ENCODE peak calls at places on chromosomes 2 and 18, in four cellular contexts. Y is activated B cell treated with CpG ODN at 0.5 μM for 24 hours; P is GM06990; A is T-helper 2 cell treated with Interferon-gamma antibody and Interleukin-4, amounts not matched to agents 5 μg/mL and 100 μg/mL, for 36 hours. Z is an unnamed sample.

GRCh38 chr2:216453955-216454614 is 41.8 kb downstream of the SMARCAL1 start:
- DNase-seq in P (no peak), Y (no peak), A (no peak), Z (no peak)

GRCh38 chr2:239824051-239824694 is 201.0 kb downstream of the NDUFA10 start:
- DNase-seq in Y (no peak), P (no peak), A (no peak), Z (no peak)

GRCh38 chr18:5895886-5896740 is 791 bp upstream of the TMEM200C start:
- DNase-seq in P (peak; percentile 18), A (no peak), Y (peak; percentile 15), Z (peak; percentile 30)

GRCh38 chr2:189851174-189851826 is 67.0 kb downstream of the PMS1 start:
- DNase-seq in A (no peak), Y (no peak), P (no peak), Z (no peak)

GRCh38 chr18:55407191-55407590 is 180.8 kb downstream of the TCF4 start:
- DNase-seq in A (no peak), P (no peak), Y (no peak), Z (no peak)

GRCh38 chr2:150060341-150060740 is 427.1 kb downstream of the RND3 start:
- DNase-seq in P (no peak), A (no peak), Y (no peak), Z (no peak)

GRCh38 chr2:113175101-113175628 is 1.4 kb downstream of the PSD4 start:
- DNase-seq in A (peak; percentile 79), Y (peak; percentile 53), P (peak; percentile 71), Z (peak; percentile 75)

GRCh38 chr18:53457068-53457467 is 767.4 kb downstream of the MBD2 start:
- DNase-seq in A (no peak), Y (no peak), P (no peak), Z (no peak)

GRCh38 chr2:85390941-85391669 is 19.1 kb downstream of the CAPG start:
- DNase-seq in P (peak; percentile 60), Y (peak; percentile 69), A (peak; percentile 51), Z (peak; percentile 61)

GRCh38 chr2:234904785-234905184 is 47.0 kb upstream of the SH3BP4 start:
- DNase-seq in P (no peak), Y (no peak), A (no peak), Z (no peak)

GRCh38 chr2:42448163-42448562 is 45.6 kb downstream of the KCNG3 start:
- DNase-seq in A (no peak), Y (no peak), P (no peak), Z (no peak)

GRCh38 chr2:232891621-232892071 is 21.6 kb downstream of the SNORC start:
- DNase-seq in Y (peak; percentile 9), A (no peak), P (no peak), Z (peak; percentile 68)

GRCh38 chr2:225040862-225041209 is 1.4 kb downstream of the DOCK10 start:
- DNase-seq in P (no peak), A (peak; percentile 42), Y (no peak), Z (peak; percentile 67)

GRCh38 chr18:75218524-75218923 is 7.9 kb downstream of the TSHZ1 start:
- DNase-seq in Y (no peak), P (no peak), A (no peak), Z (no peak)

GRCh38 chr2:225072444-225072843 is 30.2 kb upstream of the DOCK10 start:
- DNase-seq in A (no peak), Y (no peak), P (no peak), Z (no peak)

GRCh38 chr18:59220164-59220783 is 316 bp downstream of the GRP start:
- DNase-seq in P (no peak), Y (no peak), A (no peak), Z (peak; percentile 67)

GRCh38 chr2:212073360-212073759 is 465.2 kb downstream of the ERBB4 start:
- DNase-seq in A (no peak), P (no peak), Y (no peak), Z (no peak)

GRCh38 chr2:38933653-38934052 is 44.0 kb downstream of the ARHGEF33 start:
- DNase-seq in Y (no peak), A (no peak), P (no peak), Z (no peak)

GRCh38 chr2:74982581-74982980 is 24.1 kb downstream of the POLE4 start:
- DNase-seq in P (no peak), A (no peak), Y (no peak), Z (no peak)

GRCh38 chr2:161798027-161798426 is 173.8 kb downstream of the SLC4A10 start:
- DNase-seq in A (no peak), Y (no peak), P (no peak), Z (no peak)

GRCh38 chr2:152354909-152355308 is 19.9 kb downstream of the FMNL2 start:
- DNase-seq in Y (no peak), P (no peak), A (no peak), Z (no peak)

GRCh38 chr2:72128059-72128842 is 19.4 kb downstream of the CYP26B1 start:
- DNase-seq in A (no peak), Y (no peak), P (no peak), Z (peak; percentile 31)

GRCh38 chr2:133586978-133587377 is 18.7 kb upstream of the NCKAP5 start:
- DNase-seq in P (no peak), A (no peak), Y (no peak), Z (no peak)

GRCh38 chr2:101625387-101625786 is 72.1 kb upstream of the MAP4K4 start:
- DNase-seq in Y (peak; percentile 34), P (no peak), A (no peak), Z (no peak)

GRCh38 chr2:224843141-224843540 is 127.0 kb upstream of the CCDC195 start:
- DNase-seq in Y (no peak), A (no peak), P (no peak), Z (no peak)

GRCh38 chr18:37019157-37019571 is 190.2 kb downstream of the KIAA1328 start:
- DNase-seq in P (no peak), Y (no peak), A (no peak), Z (no peak)

GRCh38 chr18:70176537-70176936 is 28.9 kb downstream of the RTTN start:
- DNase-seq in A (no peak), Y (no peak), P (no peak), Z (no peak)

GRCh38 chr2:239636808-239637207 is 236.0 kb upstream of the HDAC4 start:
- DNase-seq in P (no peak), Y (no peak), A (no peak), Z (no peak)

GRCh38 chr2:24153478-24153877 is 21.4 kb upstream of the FAM228A start:
- DNase-seq in A (no peak), P (no peak), Y (no peak), Z (no peak)

GRCh38 chr2:240991378-240992263 is 6.8 kb upstream of the SNED1 start:
- DNase-seq in Y (peak; percentile 11), A (no peak), P (no peak), Z (peak; percentile 66)

GRCh38 chr18:15198116-15198389 is 450.1 kb downstream of the ANKRD30B start:
- DNase-seq in P (no peak), A (no peak), Y (no peak), Z (peak; percentile 62)

GRCh38 chr2:147045113-147045512 is 799.7 kb upstream of the ACVR2A start:
- DNase-seq in A (peak; percentile 4), Y (no peak), P (peak; percentile 3), Z (no peak)

GRCh38 chr2:7984693-7985353 is 697.0 kb upstream of the ID2 start:
- DNase-seq in Y (no peak), P (peak; percentile 40), A (peak; percentile 7), Z (no peak)

GRCh38 chr2:127134235-127134634 is 27.3 kb upstream of the BIN1 start:
- DNase-seq in P (no peak), A (no peak), Y (no peak), Z (no peak)

GRCh38 chr18:55245200-55245599 is 285.9 kb upstream of the CCDC68 start:
- DNase-seq in P (no peak), A (no peak), Y (no peak), Z (no peak)

GRCh38 chr2:25356088-25356487 is 14.4 kb upstream of the DNMT3A start:
- DNase-seq in A (no peak), Y (no peak), P (no peak), Z (peak; percentile 25)

GRCh38 chr2:61340242-61340641 is 130.6 kb downstream of the USP34 start:
- DNase-seq in A (no peak), Y (no peak), P (no peak), Z (no peak)

GRCh38 chr2:118269408-118270051 is 181.3 kb downstream of the INSIG2 start:
- DNase-seq in Y (no peak), P (no peak), A (no peak), Z (no peak)

GRCh38 chr2:236208281-236208900 is 40.2 kb upstream of the GBX2 start:
- DNase-seq in P (no peak), Y (no peak), A (no peak), Z (no peak)

Z was measured in posterior cingulate gyrus.